ENCODE peak calls at places on chromosomes 5 and 9, in five cellular contexts. F, D, A, J and W are unnamed samples.
A peak's percentile ranks its signal among the peaks of the same experiment; 100 is the strongest.

GRCh38 chr9:77440057-77440456 is 208.1 kb downstream of the GNA14 start:
- DNase-seq in F (no peak), D (no peak), A (no peak), J (no peak), W (no peak)

GRCh38 chr5:65334077-65334476 is 147.6 kb downstream of the ADAMTS6 start:
- DNase-seq in F (no peak), D (no peak), A (peak; percentile 22), J (peak; percentile 70), W (peak; percentile 29)

GRCh38 chr5:132283423-132284043 is 10.7 kb upstream of the SLC22A4 start:
- DNase-seq in F (no peak), D (no peak), A (no peak), J (no peak), W (peak; percentile 59)

GRCh38 chr5:159971038-159971437 is 37.9 kb upstream of the TTC1 start:
- DNase-seq in F (no peak), D (no peak), A (no peak), J (no peak), W (no peak)

GRCh38 chr9:9003184-9003583 is 1203.6 kb upstream of the DMAC1 start:
- DNase-seq in F (no peak), D (no peak), A (peak; percentile 19), J (peak; percentile 1), W (no peak)

GRCh38 chr9:78437721-78438610 is 141.0 kb downstream of the PSAT1 start:
- DNase-seq in F (no peak), D (no peak), A (no peak), J (no peak), W (no peak)

GRCh38 chr9:93141771-93142483 is 7.9 kb upstream of the NINJ1 start:
- DNase-seq in F (no peak), D (no peak), A (no peak), J (no peak), W (no peak)

GRCh38 chr5:176151286-176151685 is 86.9 kb upstream of the SIMC1 start:
- DNase-seq in F (no peak), D (no peak), A (no peak), J (no peak), W (no peak)

GRCh38 chr9:18890372-18890771 is 142.6 kb downstream of the SAXO1 start:
- DNase-seq in F (no peak), D (no peak), A (no peak), J (no peak), W (no peak)

GRCh38 chr9:136255166-136255538 is 9.5 kb upstream of the QSOX2 start:
- DNase-seq in F (no peak), D (no peak), A (no peak), J (no peak), W (no peak)

GRCh38 chr5:6754766-6755165 is 41.5 kb downstream of the TENT4A start:
- DNase-seq in F (no peak), D (no peak), A (no peak), J (no peak), W (no peak)

GRCh38 chr5:127856310-127856709 is 153.1 kb downstream of the CCDC192 start:
- DNase-seq in F (no peak), D (no peak), A (no peak), J (no peak), W (no peak)

GRCh38 chr5:61586096-61587084 is 254.3 kb downstream of the ZSWIM6 start:
- DNase-seq in F (no peak), D (no peak), A (no peak), J (no peak), W (no peak)

GRCh38 chr5:78929833-78930232 is 55.3 kb downstream of the ARSB start:
- DNase-seq in F (no peak), D (no peak), A (no peak), J (no peak), W (no peak)

GRCh38 chr5:1332461-1333001 is 12.4 kb downstream of the CLPTM1L start:
- DNase-seq in F (no peak), D (no peak), A (no peak), J (no peak), W (peak; percentile 53)

GRCh38 chr5:148794275-148794674 is 32.1 kb upstream of the ADRB2 start:
- DNase-seq in F (no peak), D (no peak), A (no peak), J (no peak), W (no peak)